ENCODE peak calls at places on chromosomes 5 and 9, in seven cellular contexts. U is transverse colon, O is ovary, C is GM12878, T is right lobe of liver, J is body of pancreas, L is heart left ventricle. F is an unnamed sample.

GRCh38 chr5:137412136-137412535 is 87.0 kb downstream of the SPOCK1 start:
- DNase-seq in O (no peak), L (no peak), U (no peak), J (no peak), T (no peak), C (no peak), F (no peak)

GRCh38 chr9:120294003-120294402 is 286.0 kb downstream of the CDK5RAP2 start:
- DNase-seq in C (no peak), J (no peak), L (no peak), T (no peak), O (no peak), U (no peak), F (no peak)

GRCh38 chr9:115883467-115884329 is 269.9 kb upstream of the PAPPA start:
- DNase-seq in J (peak), C (no peak), T (peak), L (peak), O (no peak), U (no peak), F (no peak)

GRCh38 chr9:18675345-18675744 is 201.4 kb downstream of the ADAMTSL1 start:
- DNase-seq in L (no peak), O (no peak), J (no peak), C (no peak), T (no peak), U (no peak), F (no peak)

GRCh38 chr5:103475629-103476240 is 86.9 kb downstream of the NUDT12 start:
- DNase-seq in O (no peak), C (no peak), U (no peak), T (no peak), J (no peak), L (no peak), F (no peak)

GRCh38 chr5:110916373-110917049 is 155.0 kb upstream of the TSLP start:
- DNase-seq in T (no peak), C (no peak), J (no peak), O (no peak), L (no peak), U (no peak), F (no peak)

GRCh38 chr5:108801776-108802175 is 54.1 kb downstream of the FER start:
- DNase-seq in J (no peak), T (no peak), C (no peak), L (no peak), O (no peak), U (no peak), F (no peak)

GRCh38 chr5:34497031-34497808 is 158.9 kb upstream of the RAI14 start:
- DNase-seq in C (no peak), L (peak), O (peak), J (no peak), T (no peak), U (peak), F (peak)

GRCh38 chr9:63816742-63817621 is 1468.0 kb downstream of the FOXD4L5 start:
- DNase-seq in O (peak), L (peak), T (peak), J (peak), U (peak), C (peak), F (peak)

GRCh38 chr9:85142461-85143401 is 473.2 kb downstream of the NTRK2 start:
- DNase-seq in T (no peak), L (peak), C (peak), U (peak), J (peak), O (no peak), F (peak)

GRCh38 chr9:78994476-78994875 is 577.3 kb upstream of the TLE4 start:
- DNase-seq in J (no peak), U (no peak), T (no peak), C (no peak), O (no peak), L (no peak), F (no peak)

GRCh38 chr5:1540166-1540565 is 16.4 kb upstream of the LPCAT1 start:
- DNase-seq in O (peak), L (no peak), U (no peak), C (no peak), T (peak), J (no peak), F (peak)

GRCh38 chr5:117761190-117761589 is 1186.6 kb upstream of the SEMA6A start:
- DNase-seq in C (no peak), U (no peak), J (no peak), O (no peak), T (no peak), L (no peak), F (no peak)

GRCh38 chr5:37668524-37669047 is 171.3 kb downstream of the GDNF start:
- DNase-seq in L (peak), C (no peak), U (peak), O (no peak), T (peak), J (peak), F (peak)

GRCh38 chr9:127919253-127919815 is 2.5 kb upstream of the ST6GALNAC4 start:
- DNase-seq in U (peak), T (peak), L (peak), C (no peak), O (peak), J (peak), F (peak)

GRCh38 chr9:133673260-133673658 is 37.1 kb downstream of the DBH start:
- DNase-seq in L (peak), C (no peak), O (no peak), U (no peak), T (no peak), J (no peak), F (no peak)

GRCh38 chr9:16062542-16063240 is 509.8 kb downstream of the CCDC171 start:
- DNase-seq in T (no peak), U (no peak), J (no peak), C (no peak), O (no peak), L (no peak), F (no peak)

GRCh38 chr9:120934271-120934670 is 7.7 kb upstream of the TRAF1 start:
- DNase-seq in J (no peak), L (no peak), C (no peak), O (no peak), T (no peak), U (no peak), F (no peak)

GRCh38 chr5:42360061-42360460 is 63.2 kb upstream of the GHR start:
- DNase-seq in T (no peak), L (no peak), J (no peak), O (no peak), U (no peak), C (no peak), F (no peak)

GRCh38 chr5:10566556-10567068 is 2.7 kb downstream of the ANKRD33B start:
- DNase-seq in T (no peak), O (no peak), U (no peak), L (no peak), C (no peak), J (no peak), F (no peak)

GRCh38 chr9:111632051-111632450 is 917 bp downstream of the DNAJC25 start:
- DNase-seq in O (no peak), J (no peak), U (no peak), T (no peak), L (no peak), C (no peak), F (no peak)

GRCh38 chr9:101625871-101626270 is 31.1 kb upstream of the PPP3R2 start:
- DNase-seq in C (no peak), T (no peak), J (no peak), U (no peak), O (no peak), L (no peak), F (no peak)

GRCh38 chr9:18268381-18268780 is 205.6 kb upstream of the ADAMTSL1 start:
- DNase-seq in T (no peak), C (no peak), U (no peak), J (no peak), O (no peak), L (no peak), F (no peak)

GRCh38 chr9:98886691-98887229 is 56.9 kb upstream of the COL15A1 start:
- DNase-seq in U (no peak), O (no peak), L (no peak), C (no peak), T (no peak), J (peak), F (no peak)

GRCh38 chr5:170439944-170440269 is 50.7 kb upstream of the KCNMB1 start:
- DNase-seq in J (no peak), U (no peak), O (no peak), L (no peak), C (no peak), T (no peak), F (peak)

GRCh38 chr5:80967500-80968181 is 7.5 kb downstream of the RASGRF2 start:
- DNase-seq in J (no peak), O (peak), L (no peak), U (peak), T (peak), C (no peak), F (no peak)

GRCh38 chr5:80705801-80706200 is 51.0 kb upstream of the DHFR start:
- DNase-seq in U (no peak), T (no peak), J (no peak), L (no peak), C (no peak), O (no peak), F (no peak)

GRCh38 chr5:172182291-172182690 is 5.7 kb downstream of the STK10 start:
- DNase-seq in O (no peak), C (no peak), T (no peak), L (no peak), U (no peak), J (no peak), F (no peak)

GRCh38 chr9:130263601-130264413 is 1.8 kb upstream of the HMCN2 start:
- DNase-seq in C (no peak), L (peak), O (no peak), T (peak), J (no peak), U (no peak), F (no peak)

GRCh38 chr5:133882801-133883200 is 85.6 kb downstream of the C5orf15 start:
- DNase-seq in T (no peak), L (no peak), U (no peak), J (no peak), O (no peak), C (no peak), F (no peak)

GRCh38 chr9:16352791-16353401 is 517.6 kb downstream of the BNC2 start:
- DNase-seq in C (no peak), J (no peak), L (no peak), O (peak), T (no peak), U (no peak), F (peak)

GRCh38 chr5:38135486-38136031 is 122.8 kb upstream of the EGFLAM start:
- DNase-seq in O (no peak), J (no peak), T (no peak), C (no peak), U (no peak), L (no peak), F (no peak)

GRCh38 chr5:6631441-6631840 is 1.4 kb downstream of the NSUN2 start:
- DNase-seq in L (no peak), C (no peak), U (no peak), O (no peak), T (no peak), J (no peak), F (no peak)

GRCh38 chr9:113621309-113621791 is 157.8 kb downstream of the RGS3 start:
- DNase-seq in T (peak), L (peak), C (no peak), O (no peak), J (peak), U (peak), F (peak)

GRCh38 chr9:113622038-113622437 is 158.5 kb downstream of the RGS3 start:
- DNase-seq in T (no peak), J (no peak), O (no peak), C (no peak), L (no peak), U (no peak), F (no peak)

GRCh38 chr9:113619156-113619861 is 155.8 kb downstream of the RGS3 start:
- DNase-seq in C (no peak), O (no peak), U (no peak), T (peak), L (no peak), J (no peak), F (peak)

GRCh38 chr9:113620016-113620376 is 156.5 kb downstream of the RGS3 start:
- DNase-seq in O (no peak), L (no peak), U (no peak), C (no peak), T (no peak), J (no peak), F (peak)

DNA sequence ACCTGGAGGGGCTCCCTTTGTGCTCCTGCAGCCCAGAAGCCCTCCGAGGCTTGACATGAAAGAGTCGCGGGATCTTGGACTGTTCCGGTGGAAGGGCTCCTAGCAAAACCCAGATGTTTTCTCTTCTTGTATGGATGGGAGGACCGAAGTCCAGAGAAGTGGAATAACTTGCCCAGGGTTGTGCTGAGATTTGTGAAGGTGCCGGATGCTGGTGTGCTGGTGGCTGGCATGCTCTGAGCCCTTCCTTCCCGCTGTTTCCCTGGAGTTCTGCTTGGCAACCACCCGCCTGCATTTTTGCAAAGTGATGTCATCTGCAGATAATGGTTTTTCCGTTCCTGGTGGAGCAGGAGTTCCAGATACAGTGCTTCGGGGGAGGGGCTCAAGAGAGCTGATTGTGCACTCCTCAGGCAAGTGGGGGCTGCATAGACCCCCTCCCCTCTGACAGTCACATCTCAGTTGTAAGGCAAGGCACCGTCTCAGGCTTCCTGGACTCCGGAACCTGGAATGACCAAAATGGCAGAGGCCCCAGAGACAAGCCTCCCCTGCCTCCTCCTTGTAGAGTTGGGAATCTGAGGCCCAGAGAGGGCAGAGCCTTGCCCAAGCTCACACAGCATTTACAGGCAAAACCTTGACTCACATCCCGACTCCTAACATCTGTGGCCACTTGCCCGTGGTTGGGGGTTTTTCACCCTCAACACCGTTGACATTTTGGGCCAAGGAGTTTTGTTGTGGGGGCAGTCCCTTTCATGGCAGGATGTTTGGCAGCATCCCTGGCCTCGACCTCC is 157.0 kb downstream of the RGS3 start:
- DNase-seq in O (peak), L (peak), J (peak), C (no peak), U (peak), T (peak), F (peak)
- TF ChIP-seq POLR2A in O (no peak), L (no peak), J (peak), C (no peak), U (no peak), T (peak), F (no peak)

GRCh38 chr5:178114325-178115135 is 1.2 kb downstream of the N4BP3 start:
- DNase-seq in C (no peak), T (no peak), L (no peak), O (no peak), J (no peak), U (peak), F (peak)
- H3K4me3 ChIP-seq in C (peak), T (no peak), L (peak), O (no peak), J (no peak), U (no peak), F (peak)

GRCh38 chr9:81162361-81162760 is 527.0 kb downstream of the TLE1 start:
- DNase-seq in L (no peak), O (no peak), J (no peak), U (no peak), C (no peak), T (no peak), F (no peak)
- TF ChIP-seq CTCF in L (no peak), O (no peak), J (no peak), U (no peak), C (no peak), T (no peak), F (no peak)

GRCh38 chr5:149175346-149176113 is 34.2 kb downstream of the ABLIM3 start:
- DNase-seq in J (no peak), C (no peak), L (peak), T (no peak), U (no peak), O (no peak), F (peak)

GRCh38 chr5:149174847-149175234 is 33.5 kb downstream of the ABLIM3 start:
- DNase-seq in J (no peak), L (no peak), T (no peak), C (no peak), O (no peak), U (no peak), F (no peak)

GRCh38 chr5:149172261-149172660 is 31.0 kb downstream of the ABLIM3 start:
- DNase-seq in L (no peak), U (no peak), J (no peak), O (no peak), C (no peak), T (no peak), F (no peak)

GRCh38 chr5:149170292-149170691 is 29.0 kb downstream of the ABLIM3 start:
- DNase-seq in L (no peak), O (no peak), C (no peak), U (no peak), J (no peak), T (no peak), F (no peak)

GRCh38 chr5:149172709-149173505 is 31.6 kb downstream of the ABLIM3 start:
- DNase-seq in U (no peak), C (no peak), T (no peak), J (no peak), O (no peak), L (no peak), F (no peak)
- TF ChIP-seq POLR2A in U (no peak), C (no peak), T (no peak), J (no peak), O (no peak), L (no peak), F (no peak)

DNA sequence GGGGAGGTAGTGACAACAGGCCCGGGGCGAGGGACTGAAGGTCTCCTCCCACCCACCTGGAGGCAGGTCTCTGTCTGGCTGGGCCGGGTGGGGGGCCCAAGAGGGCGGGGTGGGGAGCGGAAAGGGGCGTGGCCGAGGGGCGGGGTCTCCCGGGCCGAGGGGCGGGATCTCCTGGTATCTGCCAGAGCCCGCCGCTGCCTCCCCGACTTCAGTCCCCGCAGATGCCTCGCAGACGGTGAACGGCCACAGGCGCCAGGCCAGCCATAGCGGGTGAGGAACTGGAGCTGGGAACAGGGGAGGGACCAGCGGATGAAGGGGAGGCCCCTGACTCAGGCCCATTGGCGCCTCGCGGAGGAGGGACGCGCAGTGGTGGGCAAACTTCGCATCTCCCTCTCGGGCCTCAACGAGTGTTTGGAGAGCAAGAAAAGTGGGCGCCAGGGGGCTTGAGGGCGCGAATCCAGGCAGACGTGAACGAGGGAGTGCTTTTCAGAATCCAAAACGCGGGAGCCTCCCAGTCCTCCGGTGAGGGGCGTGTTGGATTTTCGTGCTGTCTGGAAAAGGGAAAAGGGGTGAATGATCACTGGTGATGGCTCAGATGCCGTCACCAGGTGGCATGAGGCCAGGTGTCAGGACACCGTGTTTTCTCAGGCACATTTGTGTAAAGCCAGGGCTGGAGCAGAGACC is at the start of gene ADGRD2:
- DNase-seq in T (peak), U (no peak), J (peak), O (no peak), L (no peak), C (no peak), F (no peak)
- H3K4me3 ChIP-seq in T (no peak), U (no peak), J (no peak), O (no peak), L (no peak), C (no peak), F (no peak)

GRCh38 chr5:92424785-92425426 is 1041.8 kb upstream of the ARRDC3 start:
- DNase-seq in L (no peak), O (no peak), C (no peak), T (no peak), U (no peak), J (no peak), F (no peak)
- TF ChIP-seq CTCF in L (no peak), O (no peak), C (no peak), T (peak), U (no peak), J (no peak), F (no peak)